ENCODE peak calls at places on chromosomes 12 and 14, in six cellular contexts. L is uterus, G is choroid plexus epithelial cell, B is left ventricle myocardium inferior, V is NB4, F is prostate gland. O is an unnamed sample.
A peak's percentile ranks its signal among the peaks of the same experiment; 100 is the strongest.

GRCh38 chr14:67487937-67488893 is at the start of gene TMEM229B:
- DNase-seq in G (peak; percentile 42), F (no peak), V (peak; percentile 90), L (no peak), B (no peak), O (no peak)

GRCh38 chr14:64830961-64831360 is 48.7 kb downstream of the SPTB start:
- DNase-seq in F (no peak), V (peak; percentile 63), L (no peak), B (no peak), G (no peak), O (no peak)

GRCh38 chr14:62939970-62940369 is 105.3 kb downstream of the KCNH5 start:
- DNase-seq in B (no peak), L (no peak), V (no peak), G (no peak), F (no peak), O (no peak)

GRCh38 chr12:32819424-32819823 is 63.7 kb upstream of the YARS2 start:
- DNase-seq in F (no peak), G (peak; percentile 33), B (no peak), L (no peak), V (no peak), O (no peak)

GRCh38 chr14:104399432-104400155 is 180.0 kb upstream of the C14orf180 start:
- DNase-seq in G (no peak), L (no peak), V (no peak), B (no peak), F (no peak), O (no peak)

GRCh38 chr14:26841920-26842741 is 244.3 kb upstream of the NOVA1 start:
- DNase-seq in L (peak; percentile 85), V (peak; percentile 2), B (no peak), F (peak; percentile 24), G (peak; percentile 94), O (no peak)

GRCh38 chr12:115619889-115620288 is 657.6 kb downstream of the MED13L start:
- DNase-seq in G (no peak), L (no peak), V (no peak), F (no peak), B (no peak), O (no peak)

GRCh38 chr14:31950760-31951637 is 126.1 kb upstream of the ARHGAP5 start:
- DNase-seq in F (no peak), G (peak; percentile 53), V (no peak), B (peak; percentile 61), L (peak; percentile 67), O (peak; percentile 46)

GRCh38 chr14:105641075-105641937 is 114.9 kb downstream of the TMEM121 start:
- DNase-seq in V (no peak), B (no peak), L (no peak), F (no peak), G (no peak), O (no peak)

GRCh38 chr12:54394281-54394719 is 9.8 kb upstream of the ZNF385A start:
- DNase-seq in B (no peak), G (peak; percentile 59), L (peak; percentile 55), V (peak; percentile 83), F (peak; percentile 67), O (no peak)

GRCh38 chr12:110744697-110745264 is 2.1 kb upstream of the PPP1CC start:
- DNase-seq in F (no peak), V (no peak), L (no peak), B (no peak), G (no peak), O (no peak)

GRCh38 chr12:110742718-110743570 is at the start of gene PPP1CC:
- DNase-seq in V (peak; percentile 99), B (peak; percentile 94), L (peak; percentile 93), F (peak; percentile 93), G (peak; percentile 94), O (peak; percentile 92)

GRCh38 chr12:110743571-110744093 is 941 bp upstream of the PPP1CC start:
- DNase-seq in F (no peak), B (peak; percentile 51), L (peak; percentile 46), V (peak; percentile 74), G (peak; percentile 34), O (peak; percentile 41)

GRCh38 chr12:110745632-110746284 is 3.1 kb upstream of the PPP1CC start:
- DNase-seq in F (no peak), V (no peak), B (no peak), L (no peak), G (peak; percentile 52), O (no peak)

DNA sequence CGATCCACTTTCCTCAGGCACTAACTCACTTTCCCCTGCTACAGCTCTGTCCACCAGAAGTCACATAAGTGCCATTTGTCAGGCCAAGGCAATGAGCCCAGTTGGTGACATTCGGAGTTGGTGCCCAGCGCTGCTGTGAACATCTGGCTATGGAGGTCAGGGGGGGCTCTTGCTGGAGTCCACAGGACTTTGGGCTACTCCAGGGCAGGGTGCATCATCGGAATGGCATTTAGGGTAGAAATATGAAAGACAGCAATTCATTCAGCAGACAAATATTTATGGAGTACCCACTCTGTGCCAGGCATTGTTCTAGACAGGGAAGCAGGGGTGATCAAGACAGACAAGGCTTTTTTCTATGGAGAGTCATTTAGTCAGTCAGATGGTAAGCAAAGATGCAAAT is 1.5 kb upstream of the PPP1CC start:
- DNase-seq in F (no peak), L (no peak), B (no peak), V (no peak), G (peak; percentile 32), O (no peak)
- TF ChIP-seq CTCF in F (no peak), L (no peak), B (no peak), V (no peak), G (no peak), O (no peak)

GRCh38 chr12:86917121-86917520 is 660.9 kb upstream of the MGAT4C start:
- DNase-seq in V (no peak), B (no peak), F (no peak), L (no peak), G (no peak), O (no peak)

GRCh38 chr12:86914716-86915115 is 658.5 kb upstream of the MGAT4C start:
- DNase-seq in B (no peak), V (peak; percentile 48), G (peak; percentile 85), L (no peak), F (no peak), O (no peak)
- TF ChIP-seq CTCF in B (peak; percentile 52), V (peak; percentile 31), G (peak; percentile 85), L (no peak), F (no peak), O (peak; percentile 24)

DNA sequence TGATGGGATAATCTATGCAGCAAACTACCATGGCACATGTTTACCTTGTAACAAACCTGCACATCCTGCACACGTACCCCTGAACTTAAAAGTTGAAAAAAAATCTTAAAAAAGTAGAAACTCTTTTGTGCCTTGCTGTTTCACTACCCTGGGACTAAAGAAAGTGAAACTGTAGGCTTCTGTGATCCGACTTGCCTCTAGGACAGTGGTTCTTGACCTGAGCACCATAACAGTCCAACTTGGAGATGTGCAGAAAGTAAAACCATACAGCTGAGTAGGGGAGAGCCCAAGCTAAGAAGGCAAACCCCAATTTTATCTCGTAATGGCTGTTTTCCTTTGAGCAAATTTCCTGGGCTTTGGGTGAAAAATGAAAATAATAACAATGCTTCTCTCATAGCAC is 335.1 kb downstream of the BTG1 start:
- DNase-seq in B (no peak), L (no peak), V (no peak), G (no peak), F (no peak), O (no peak)
- TF ChIP-seq CTCF in B (no peak), L (no peak), V (no peak), G (no peak), F (no peak), O (no peak)

DNA sequence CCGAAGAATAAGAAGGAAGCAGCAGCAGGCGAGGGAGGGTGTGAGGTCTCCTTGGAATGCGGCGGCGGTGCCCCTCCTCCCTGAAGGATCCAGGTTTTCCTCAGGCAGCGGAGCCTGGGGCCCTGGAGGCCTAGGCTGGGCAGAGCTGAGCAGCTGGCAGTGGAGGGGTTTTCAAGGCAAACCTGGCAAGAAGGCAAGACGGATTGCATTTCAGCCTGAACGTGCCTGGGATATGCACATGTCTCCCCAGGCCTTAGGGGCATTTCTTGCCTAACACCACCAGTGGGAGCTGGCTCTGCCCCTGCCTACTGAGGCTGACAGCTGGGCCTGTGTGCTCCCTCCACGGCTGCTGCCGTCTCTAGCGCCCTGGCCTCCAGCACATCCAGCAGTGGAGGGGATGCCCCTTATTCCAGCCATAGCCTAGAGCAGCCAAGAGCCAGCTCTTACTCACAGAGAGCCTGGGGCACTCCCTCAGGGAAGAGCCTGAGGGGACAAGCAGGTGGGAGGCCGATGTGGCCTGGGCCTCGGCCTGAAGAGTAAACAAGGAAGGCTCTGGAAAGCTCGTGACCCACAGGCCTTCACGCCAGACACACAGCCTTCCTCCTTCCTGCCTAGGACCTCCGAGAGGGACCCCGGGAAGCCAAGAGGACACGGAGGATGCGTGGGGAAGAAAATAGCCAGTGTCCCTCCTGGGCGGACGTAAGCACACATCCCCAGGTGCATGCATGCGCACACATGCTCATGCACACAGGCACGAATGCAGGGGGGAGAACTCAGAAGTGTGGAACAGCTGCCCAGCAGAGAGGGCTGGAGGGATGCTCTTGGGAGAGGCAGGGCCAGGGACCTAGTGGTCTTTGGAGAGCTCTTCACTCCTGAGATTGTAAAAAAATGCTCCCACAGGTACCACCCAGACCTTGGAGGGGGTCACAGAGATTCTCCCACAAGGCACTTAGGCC is 23.0 kb upstream of the EIF2B2 start:
- DNase-seq in V (peak; percentile 35), B (no peak), F (peak; percentile 51), G (peak; percentile 57), L (no peak), O (no peak)
- TF ChIP-seq CTCF in V (peak; percentile 9), B (no peak), F (no peak), G (peak; percentile 37), L (no peak), O (no peak)